ENCODE peak calls at places on chromosomes 7 and 10, in six cellular contexts. D is gastrocnemius medialis; W is GM23338; A is CD4-positive, alpha-beta T cell; I is AG10803; Y is neural progenitor cell. N is an unnamed sample.

GRCh38 chr10:93992400-93993030 is 1.2 kb upstream of the PLCE1 start:
- DNase-seq in D (no peak), W (peak), A (no peak), I (no peak), Y (peak), N (no peak)

GRCh38 chr10:3975016-3975415 is 190.0 kb upstream of the KLF6 start:
- DNase-seq in D (no peak), W (no peak), A (no peak), I (no peak), Y (no peak), N (no peak)

GRCh38 chr10:35335718-35336083 is 608 bp upstream of the CCNY start:
- DNase-seq in D (no peak), W (peak), A (no peak), I (peak), Y (peak), N (no peak)

GRCh38 chr10:79250259-79250658 is 97.0 kb upstream of the PPIF start:
- DNase-seq in D (no peak), W (no peak), A (no peak), I (no peak), Y (no peak), N (no peak)

GRCh38 chr10:121690152-121690551 is 91.9 kb upstream of the FGFR2 start:
- DNase-seq in D (no peak), W (no peak), A (no peak), I (no peak), Y (no peak), N (no peak)

GRCh38 chr7:24972166-24972477 is 7.9 kb downstream of the OSBPL3 start:
- DNase-seq in D (no peak), W (no peak), A (no peak), I (no peak), Y (no peak), N (no peak)

GRCh38 chr10:126277177-126277576 is 111.1 kb downstream of the ADAM12 start:
- DNase-seq in D (no peak), W (peak), A (no peak), I (no peak), Y (peak), N (no peak)

GRCh38 chr7:117837841-117838240 is 35.4 kb downstream of the CTTNBP2 start:
- DNase-seq in D (no peak), W (no peak), A (no peak), I (no peak), Y (no peak), N (no peak)

GRCh38 chr10:44264244-44264643 is 120.7 kb downstream of the CXCL12 start:
- DNase-seq in D (no peak), W (no peak), A (no peak), I (peak), Y (no peak), N (no peak)

GRCh38 chr7:137847418-137848050 is 760 bp upstream of the DGKI start:
- DNase-seq in D (no peak), W (peak), A (no peak), I (no peak), Y (peak), N (no peak)

GRCh38 chr7:47538846-47539311 is 43.0 kb downstream of the TNS3 start:
- DNase-seq in D (no peak), W (no peak), A (no peak), I (no peak), Y (no peak), N (no peak)

GRCh38 chr7:572668-573495 is 53.2 kb upstream of the PDGFA start:
- DNase-seq in D (no peak), W (peak), A (no peak), I (no peak), Y (peak), N (no peak)

GRCh38 chr7:76108540-76109233 is 60.8 kb downstream of the MDH2 start:
- DNase-seq in D (no peak), W (no peak), A (no peak), I (no peak), Y (no peak), N (no peak)

GRCh38 chr7:1096156-1097119 is 8.5 kb downstream of the GPER1 start:
- DNase-seq in D (no peak), W (no peak), A (no peak), I (no peak), Y (no peak), N (no peak)

GRCh38 chr10:131081386-131081785 is 230.1 kb downstream of the TCERG1L start:
- DNase-seq in D (no peak), W (no peak), A (no peak), I (no peak), Y (no peak), N (no peak)

GRCh38 chr10:30366829-30367228 is 17.8 kb upstream of the MTPAP start:
- DNase-seq in D (no peak), W (no peak), A (no peak), I (no peak), Y (no peak), N (no peak)

GRCh38 chr7:31816810-31817209 is 129.8 kb downstream of the PPP1R17 start:
- DNase-seq in D (no peak), W (no peak), A (no peak), I (no peak), Y (no peak), N (no peak)

GRCh38 chr10:72309290-72310240 is 35.8 kb downstream of the DDIT4 start:
- DNase-seq in D (peak), W (no peak), A (no peak), I (peak), Y (no peak), N (no peak)

GRCh38 chr7:43553999-43554398 is 28.9 kb upstream of the STK17A start:
- DNase-seq in D (no peak), W (no peak), A (no peak), I (peak), Y (no peak), N (no peak)

GRCh38 chr7:106326594-106327537 is 42.1 kb upstream of the NAMPT start:
- DNase-seq in D (no peak), W (no peak), A (no peak), I (peak), Y (no peak), N (no peak)

GRCh38 chr10:33234779-33235178 is 99.7 kb downstream of the NRP1 start:
- DNase-seq in D (no peak), W (no peak), A (no peak), I (peak), Y (no peak), N (no peak)

GRCh38 chr10:4758256-4758655 is 67.8 kb upstream of the AKR1E2 start:
- DNase-seq in D (no peak), W (no peak), A (no peak), I (no peak), Y (no peak), N (no peak)

GRCh38 chr7:49324707-49325106 is 400.4 kb downstream of the CDC14C start:
- DNase-seq in D (no peak), W (peak), A (no peak), I (peak), Y (peak), N (no peak)

GRCh38 chr7:5661941-5662340 is 119.5 kb downstream of the RNF216 start:
- DNase-seq in D (no peak), W (no peak), A (no peak), I (no peak), Y (no peak), N (no peak)

GRCh38 chr7:4266270-4267040 is 415.6 kb upstream of the FOXK1 start:
- DNase-seq in D (no peak), W (no peak), A (no peak), I (no peak), Y (no peak), N (no peak)

GRCh38 chr7:128738570-128739047 is 550 bp upstream of the CALU start:
- DNase-seq in D (no peak), W (no peak), A (peak), I (no peak), Y (no peak), N (no peak)

GRCh38 chr10:125661942-125662515 is 20.9 kb downstream of the TEX36 start:
- DNase-seq in D (no peak), W (no peak), A (no peak), I (peak), Y (no peak), N (peak)

GRCh38 chr7:41437257-41438196 is 265.4 kb downstream of the INHBA start:
- DNase-seq in D (no peak), W (no peak), A (no peak), I (peak), Y (no peak), N (no peak)

GRCh38 chr7:140640727-140641531 is at the start of gene DENND2A:
- DNase-seq in D (peak), W (peak), A (no peak), I (peak), Y (peak), N (no peak)

GRCh38 chr7:75793676-75794075 is 19.9 kb downstream of the CCL24 start:
- DNase-seq in D (no peak), W (no peak), A (no peak), I (no peak), Y (no peak), N (no peak)

GRCh38 chr7:151876899-151877777 is at the start of gene PRKAG2:
- DNase-seq in D (peak), W (peak), A (peak), I (peak), Y (peak), N (no peak)

GRCh38 chr7:45713669-45714520 is 139.7 kb downstream of the ADCY1 start:
- DNase-seq in D (no peak), W (no peak), A (no peak), I (no peak), Y (no peak), N (no peak)

GRCh38 chr7:7970113-7970619 is 1.6 kb downstream of the GLCCI1 start:
- DNase-seq in D (no peak), W (peak), A (no peak), I (no peak), Y (peak), N (no peak)

GRCh38 chr7:74092964-74093339 is 9.3 kb downstream of the LIMK1 start:
- DNase-seq in D (peak), W (peak), A (no peak), I (no peak), Y (no peak), N (no peak)

GRCh38 chr10:126397640-126398382 is 9.5 kb upstream of the ADAM12 start:
- DNase-seq in D (no peak), W (peak), A (no peak), I (peak), Y (peak), N (peak)

DNA sequence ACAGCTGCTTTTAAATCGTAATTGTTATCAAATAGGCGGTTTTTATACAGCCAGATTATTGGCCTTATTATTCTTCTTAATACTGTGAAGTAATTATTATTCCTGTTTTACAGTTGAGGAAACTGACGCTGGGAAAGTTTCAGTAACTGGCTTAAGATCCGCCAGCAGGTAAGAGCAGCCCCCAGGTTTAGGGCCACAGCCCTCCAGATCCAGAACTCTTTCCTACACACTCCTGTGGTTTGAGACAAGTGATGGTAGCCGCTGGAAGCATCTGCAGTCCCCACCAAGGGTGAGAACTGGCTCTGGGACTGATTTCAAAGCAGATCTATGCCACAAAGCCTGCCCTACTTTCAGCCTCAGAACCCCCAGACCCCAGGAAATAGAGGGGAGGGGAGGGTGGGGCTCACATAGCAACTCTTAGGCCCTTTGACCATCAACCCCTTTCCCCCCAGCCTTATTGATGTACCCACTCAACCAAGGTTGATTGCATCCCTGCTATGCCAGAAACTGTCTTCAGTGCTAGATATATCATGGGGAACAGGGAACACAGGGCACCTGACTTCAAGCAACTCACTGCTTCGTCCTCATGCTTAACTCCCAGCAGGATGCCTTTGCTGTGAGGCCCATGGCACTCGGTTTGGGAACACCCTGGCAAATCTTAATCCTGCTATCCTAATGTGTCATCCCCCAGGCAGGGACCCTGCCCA is 2.9 kb upstream of the UNC5B start:
- DNase-seq in D (no peak), W (no peak), A (no peak), I (no peak), Y (no peak), N (no peak)
- TF ChIP-seq CTCF in D (no peak), W (no peak), A (no peak), I (no peak), Y (no peak), N (no peak)

GRCh38 chr10:123165445-123166072 is 11.4 kb downstream of the BUB3 start:
- DNase-seq in D (no peak), W (no peak), A (no peak), I (no peak), Y (no peak), N (no peak)
- TF ChIP-seq CTCF in D (no peak), W (peak), A (no peak), I (no peak), Y (peak), N (no peak)

GRCh38 chr7:132321387-132321786 is 254.9 kb downstream of the PLXNA4 start:
- DNase-seq in D (no peak), W (peak), A (no peak), I (peak), Y (peak), N (no peak)
- TF ChIP-seq CTCF in D (no peak), W (no peak), A (no peak), I (peak), Y (peak), N (no peak)

GRCh38 chr7:155594163-155594732 is 47.9 kb upstream of the CNPY1 start:
- DNase-seq in D (no peak), W (no peak), A (no peak), I (no peak), Y (no peak), N (no peak)
- TF ChIP-seq CTCF in D (no peak), W (no peak), A (no peak), I (no peak), Y (no peak), N (no peak)

DNA sequence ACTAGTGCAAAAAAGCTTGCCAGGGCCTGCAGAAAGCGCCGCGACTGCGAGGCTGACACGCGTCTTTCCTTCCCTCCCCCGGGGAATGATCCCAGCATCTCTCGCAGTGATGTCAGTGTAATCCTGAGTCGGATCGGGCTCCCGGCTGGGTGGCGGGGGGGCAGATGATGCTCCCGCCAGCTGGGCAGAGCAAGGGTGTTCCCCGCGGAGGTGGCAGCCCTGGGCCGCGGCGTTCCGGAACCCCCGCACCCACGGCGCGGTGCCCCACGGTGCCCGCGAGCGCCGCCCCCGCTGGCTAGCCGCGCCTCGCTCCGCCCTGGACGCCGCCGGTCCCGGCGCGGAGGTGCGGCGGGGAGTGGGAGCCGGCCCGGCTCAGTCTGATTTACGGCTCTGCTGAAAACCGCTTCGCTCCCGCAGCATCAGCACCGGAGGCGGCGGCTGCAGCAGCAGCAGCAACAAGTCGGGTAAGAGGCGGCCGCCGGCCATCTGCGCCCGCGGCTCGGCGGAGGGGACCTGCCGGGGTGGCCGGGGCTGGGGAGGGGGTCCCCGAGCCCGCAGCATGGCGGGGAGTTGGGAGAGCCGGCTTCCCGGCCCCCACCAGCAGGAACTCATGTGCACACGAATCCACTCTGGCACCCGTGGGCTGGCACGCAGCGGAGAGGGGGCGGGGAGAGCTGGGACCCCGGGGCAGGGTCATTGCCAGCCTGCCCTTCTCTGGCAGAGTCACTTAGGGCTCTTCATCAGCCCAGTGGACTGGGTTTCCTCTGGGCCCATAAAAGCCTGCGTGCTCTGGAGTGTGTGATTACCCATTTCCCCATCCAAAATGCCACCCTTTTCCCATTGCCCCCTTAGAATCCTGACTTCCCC is at the start of gene ZNF365:
- DNase-seq in D (no peak), W (peak), A (peak), I (peak), Y (peak), N (no peak)
- TF ChIP-seq CTCF in D (no peak), W (no peak), A (no peak), I (no peak), Y (no peak), N (no peak)

N was measured in AG09319.